ENCODE peak calls at places on chromosomes 4 and X, in eight cellular contexts. Z, B, W, U, T, V, Q and O are unnamed samples.

GRCh38 chrX:123665197-123665596 is 67.7 kb downstream of the THOC2 start:
- DNase-seq in Z (no peak), B (no peak), W (no peak), U (no peak), T (no peak), V (no peak), Q (no peak), O (no peak)

GRCh38 chr4:90127223-90127705 is at the start of gene CCSER1:
- DNase-seq in Z (peak; percentile 21), B (peak; percentile 68), W (peak; percentile 95), U (peak; percentile 47), T (no peak), V (no peak), Q (peak; percentile 77), O (peak; percentile 85)

GRCh38 chr4:31237242-31237641 is 517.1 kb downstream of the PCDH7 start:
- DNase-seq in Z (no peak), B (no peak), W (no peak), U (no peak), T (no peak), V (no peak), Q (no peak), O (no peak)

GRCh38 chrX:1444896-1445480 is 7.7 kb downstream of the ASMTL start:
- DNase-seq in Z (no peak), B (no peak), W (peak; percentile 31), U (no peak), T (no peak), V (no peak), Q (no peak), O (no peak)

GRCh38 chr4:8005033-8005808 is 65.6 kb upstream of the AFAP1 start:
- DNase-seq in Z (no peak), B (no peak), W (no peak), U (no peak), T (no peak), V (no peak), Q (no peak), O (no peak)

GRCh38 chrX:63656871-63657580 is 128.0 kb downstream of the ARHGEF9 start:
- DNase-seq in Z (no peak), B (no peak), W (no peak), U (no peak), T (no peak), V (peak; percentile 80), Q (no peak), O (no peak)

GRCh38 chr4:117429506-117429905 is 344.1 kb upstream of the TRAM1L1 start:
- DNase-seq in Z (no peak), B (no peak), W (peak; percentile 48), U (no peak), T (no peak), V (no peak), Q (no peak), O (no peak)

GRCh38 chrX:129788527-129788926 is 8.8 kb downstream of the SASH3 start:
- DNase-seq in Z (no peak), B (no peak), W (peak; percentile 62), U (no peak), T (no peak), V (no peak), Q (no peak), O (no peak)

GRCh38 chr4:129218897-129219296 is 122.9 kb downstream of the C4orf33 start:
- DNase-seq in Z (no peak), B (no peak), W (no peak), U (no peak), T (no peak), V (no peak), Q (no peak), O (no peak)

GRCh38 chrX:13263560-13264251 is 56.1 kb downstream of the ATXN3L start:
- DNase-seq in Z (no peak), B (no peak), W (no peak), U (no peak), T (peak; percentile 66), V (no peak), Q (no peak), O (no peak)

GRCh38 chr4:22744478-22745062 is 51.8 kb downstream of the GBA3 start:
- DNase-seq in Z (no peak), B (no peak), W (no peak), U (no peak), T (no peak), V (no peak), Q (no peak), O (no peak)

GRCh38 chr4:102168580-102168979 is 176.7 kb downstream of the SLC39A8 start:
- DNase-seq in Z (no peak), B (no peak), W (no peak), U (no peak), T (no peak), V (no peak), Q (no peak), O (no peak)

GRCh38 chr4:170087163-170087700 is 2.5 kb downstream of the AADAT start:
- DNase-seq in Z (no peak), B (no peak), W (no peak), U (no peak), T (no peak), V (no peak), Q (no peak), O (no peak)

GRCh38 chr4:16205298-16206164 is 20.7 kb downstream of the TAPT1 start:
- DNase-seq in Z (no peak), B (no peak), W (no peak), U (no peak), T (no peak), V (no peak), Q (peak; percentile 60), O (peak; percentile 55)

GRCh38 chr4:183444953-183445543 is 612 bp downstream of the CDKN2AIP start:
- DNase-seq in Z (peak; percentile 37), B (no peak), W (peak; percentile 95), U (no peak), T (no peak), V (no peak), Q (peak; percentile 22), O (no peak)

GRCh38 chr4:80365928-80366327 is 30.4 kb downstream of the CFAP299 start:
- DNase-seq in Z (no peak), B (peak; percentile 20), W (no peak), U (peak; percentile 31), T (peak; percentile 26), V (peak; percentile 39), Q (peak; percentile 65), O (peak; percentile 28)

GRCh38 chr4:188110741-188111458 is 1.5 kb upstream of the TRIML2 start:
- DNase-seq in Z (no peak), B (no peak), W (no peak), U (no peak), T (no peak), V (no peak), Q (no peak), O (no peak)

GRCh38 chr4:131978120-131978519 is 1171.0 kb upstream of the PCDH10 start:
- DNase-seq in Z (no peak), B (no peak), W (peak; percentile 64), U (no peak), T (no peak), V (no peak), Q (no peak), O (no peak)

GRCh38 chr4:80072607-80073361 is at the start of gene ANTXR2:
- DNase-seq in Z (peak; percentile 51), B (peak; percentile 67), W (peak; percentile 95), U (peak; percentile 32), T (no peak), V (peak; percentile 93), Q (peak; percentile 72), O (peak; percentile 3)

GRCh38 chrX:154444001-154444754 is at the start of gene FAM50A:
- DNase-seq in Z (peak; percentile 78), B (peak; percentile 57), W (peak; percentile 93), U (peak; percentile 39), T (no peak), V (no peak), Q (peak; percentile 90), O (peak; percentile 88)

GRCh38 chr4:52172166-52172565 is 121.1 kb downstream of the SPATA18 start:
- DNase-seq in Z (no peak), B (no peak), W (no peak), U (no peak), T (no peak), V (no peak), Q (no peak), O (no peak)

GRCh38 chr4:25608644-25609043 is 47.0 kb upstream of the SLC34A2 start:
- DNase-seq in Z (no peak), B (peak; percentile 7), W (no peak), U (no peak), T (no peak), V (no peak), Q (no peak), O (no peak)

GRCh38 chr4:94127707-94128328 is 79.8 kb upstream of the SMARCAD1 start:
- DNase-seq in Z (no peak), B (no peak), W (no peak), U (no peak), T (no peak), V (no peak), Q (peak; percentile 32), O (no peak)